ENCODE peak calls at places on chromosome 6, in ten cellular contexts. C is GM23248, M is H9, X is uterus, U is prostate gland, N is neuronal stem cell, Y is RWPE2, A is brain microvascular endothelial cell, W is mesendoderm, S is ovary. T is an unnamed sample.

GRCh38 chr6:154123131-154123530 is 84.1 kb downstream of the OPRM1 start:
- DNase-seq in W (no peak), M (no peak), N (no peak), X (no peak), S (no peak), U (no peak), Y (no peak), A (no peak), C (no peak), T (no peak)

GRCh38 chr6:132666118-132666517 is 7.1 kb upstream of the TAAR1 start:
- DNase-seq in U (no peak), X (no peak), Y (no peak), S (no peak), A (no peak), W (peak; percentile 82), N (no peak), C (no peak), M (no peak), T (no peak)

GRCh38 chr6:45654673-45655072 is 276.9 kb upstream of the SUPT3H start:
- DNase-seq in A (no peak), N (no peak), U (no peak), X (no peak), S (no peak), M (no peak), W (no peak), C (peak; percentile 50), Y (no peak), T (no peak)

GRCh38 chr6:68730291-68731054 is 95.4 kb downstream of the ADGRB3 start:
- DNase-seq in M (no peak), X (no peak), S (no peak), W (no peak), A (no peak), N (no peak), U (no peak), Y (no peak), C (no peak), T (no peak)

GRCh38 chr6:34332255-34333198 is 59.9 kb downstream of the NUDT3 start:
- DNase-seq in C (no peak), A (no peak), N (no peak), Y (no peak), W (no peak), S (no peak), U (no peak), X (no peak), M (no peak), T (no peak)

GRCh38 chr6:19811397-19812079 is 25.6 kb upstream of the ID4 start:
- DNase-seq in W (peak; percentile 71), A (no peak), C (no peak), X (no peak), Y (no peak), S (no peak), M (no peak), U (no peak), N (no peak), T (peak; percentile 37)

GRCh38 chr6:11921017-11921438 is 91.1 kb upstream of the HIVEP1 start:
- DNase-seq in X (peak; percentile 30), W (peak; percentile 86), Y (no peak), A (peak; percentile 97), M (peak; percentile 48), S (no peak), U (no peak), C (peak; percentile 99), N (no peak), T (peak; percentile 56)

GRCh38 chr6:32439708-32440214 is at the start of gene HLA-DRA:
- DNase-seq in Y (no peak), S (no peak), U (no peak), X (no peak), W (peak; percentile 77), M (peak; percentile 30), C (peak; percentile 57), A (peak; percentile 39), N (peak; percentile 82), T (peak; percentile 94)

GRCh38 chr6:149905911-149906371 is 8.0 kb upstream of the RAET1E start:
- DNase-seq in U (no peak), S (peak; percentile 30), W (no peak), N (no peak), X (no peak), Y (no peak), A (no peak), M (no peak), C (no peak), T (no peak)

GRCh38 chr6:124466949-124467348 is 495.3 kb upstream of the RNF217 start:
- DNase-seq in X (no peak), U (no peak), M (no peak), Y (no peak), C (no peak), S (no peak), N (no peak), W (no peak), A (no peak), T (no peak)

GRCh38 chr6:95325858-95326257 is 251.5 kb upstream of the MANEA start:
- DNase-seq in S (no peak), C (peak; percentile 6), A (no peak), N (no peak), U (no peak), Y (no peak), M (no peak), X (no peak), W (no peak), T (no peak)

GRCh38 chr6:37483917-37484785 is 15.5 kb downstream of the CCDC167 start:
- DNase-seq in X (peak; percentile 61), S (peak; percentile 80), M (peak; percentile 77), C (peak; percentile 61), N (peak; percentile 61), A (peak; percentile 19), U (peak; percentile 49), W (peak; percentile 48), Y (peak; percentile 52), T (peak; percentile 51)

GRCh38 chr6:145110109-145110508 is 625.2 kb downstream of the EPM2A start:
- DNase-seq in Y (no peak), X (no peak), M (no peak), C (no peak), W (no peak), U (no peak), S (no peak), A (no peak), N (no peak), T (no peak)

GRCh38 chr6:15715060-15715459 is 52.2 kb upstream of the DTNBP1 start:
- DNase-seq in U (no peak), X (no peak), Y (no peak), W (no peak), M (no peak), C (peak; percentile 70), A (no peak), S (no peak), N (no peak), T (no peak)

GRCh38 chr6:105985816-105986632 is 100.1 kb upstream of the PRDM1 start:
- DNase-seq in S (peak; percentile 39), U (no peak), X (no peak), W (peak; percentile 55), C (no peak), N (peak; percentile 36), M (peak; percentile 59), Y (no peak), A (no peak), T (no peak)

GRCh38 chr6:83884523-83884922 is 25.0 kb downstream of the CYB5R4 start:
- DNase-seq in X (no peak), W (peak; percentile 38), C (peak; percentile 70), N (peak; percentile 21), S (no peak), U (no peak), Y (no peak), A (no peak), M (no peak), T (peak; percentile 59)

GRCh38 chr6:33875141-33875581 is 71.4 kb upstream of the MLN start:
- DNase-seq in A (no peak), N (no peak), S (no peak), C (no peak), M (no peak), U (no peak), X (no peak), Y (no peak), W (no peak), T (no peak)

GRCh38 chr6:6696867-6697531 is 108.5 kb downstream of the LY86 start:
- DNase-seq in X (no peak), A (peak; percentile 61), Y (no peak), W (peak; percentile 84), M (peak; percentile 76), S (peak; percentile 86), C (peak; percentile 84), N (peak; percentile 77), U (no peak), T (peak; percentile 74)

GRCh38 chr6:111222341-111222740 is 135.0 kb downstream of the SLC16A10 start:
- DNase-seq in W (no peak), Y (no peak), N (no peak), M (no peak), C (no peak), A (no peak), U (no peak), X (no peak), S (no peak), T (no peak)

GRCh38 chr6:151690303-151690702 is 117.2 kb upstream of the ESR1 start:
- DNase-seq in X (no peak), N (no peak), W (no peak), M (no peak), C (peak; percentile 59), U (no peak), Y (no peak), S (no peak), A (no peak), T (no peak)
- H3K27ac ChIP-seq in X (peak overlapping the region; percentile 88), N (no peak overlapping the region), W (no peak overlapping the region), M (no peak overlapping the region), C (peak overlapping the region; percentile 63), U (peak overlapping the region; percentile 35), Y (no peak overlapping the region), S (peak overlapping the region; percentile 88), A (no peak overlapping the region), T (no peak overlapping the region)

GRCh38 chr6:35678814-35679213 is 9.9 kb downstream of the FKBP5 start:
- DNase-seq in C (no peak), X (no peak), U (no peak), W (no peak), S (no peak), A (no peak), Y (no peak), N (no peak), M (no peak), T (no peak)
- H3K27ac ChIP-seq in C (peak overlapping the region; percentile 38), X (no peak overlapping the region), U (peak overlapping the region; percentile 49), W (no peak overlapping the region), S (no peak overlapping the region), A (peak overlapping the region; percentile 43), Y (peak overlapping the region; percentile 56), N (no peak overlapping the region), M (no peak overlapping the region), T (no peak overlapping the region)

GRCh38 chr6:169224185-169224695 is 29.4 kb downstream of the THBS2 start:
- DNase-seq in W (no peak), S (peak; percentile 86), M (no peak), A (peak; percentile 73), Y (no peak), C (peak; percentile 43), N (no peak), U (no peak), X (peak; percentile 75), T (no peak)
- H3K27ac ChIP-seq in W (no peak overlapping the region), S (peak overlapping the region; percentile 75), M (no peak overlapping the region), A (peak overlapping the region; percentile 64), Y (no peak overlapping the region), C (no peak overlapping the region), N (no peak overlapping the region), U (no peak overlapping the region), X (peak overlapping the region; percentile 81), T (no peak overlapping the region)

DNA sequence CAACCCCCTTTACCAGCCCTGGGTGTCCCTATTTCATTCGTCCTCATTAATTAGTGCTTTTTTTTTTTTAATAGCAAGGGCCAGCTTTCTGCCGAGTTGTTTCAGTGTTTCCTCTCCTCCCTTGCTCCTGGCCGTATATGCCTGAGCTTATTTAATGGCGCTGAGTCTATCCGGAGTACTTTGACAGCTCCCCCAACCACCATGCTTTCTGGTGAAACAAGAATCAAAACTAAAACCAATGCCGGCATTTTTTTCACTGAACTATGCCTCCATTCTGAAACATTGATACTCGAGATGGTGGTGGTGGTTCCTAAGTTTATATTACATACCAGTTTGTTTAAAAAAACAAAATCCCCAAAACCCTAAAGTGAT is 1.2 kb downstream of the DCBLD1 start:
- DNase-seq in Y (no peak), X (no peak), A (no peak), S (no peak), M (no peak), W (no peak), C (peak; percentile 64), U (no peak), N (no peak), T (no peak)
- H3K27ac ChIP-seq in Y (peak overlapping the region; percentile 95), X (peak overlapping the region; percentile 84), A (no peak overlapping the region), S (peak overlapping the region; percentile 67), M (no peak overlapping the region), W (no peak overlapping the region), C (peak overlapping the region; percentile 83), U (peak overlapping the region; percentile 71), N (no peak overlapping the region), T (peak overlapping the region; percentile 90)